ENCODE peak calls at places on chromosomes 5 and 9, in four cellular contexts. H is IMR-90; X is Jurkat, Clone E6-1; G is lower lobe of right lung. C is an unnamed sample.

GRCh38 chr9:101047848-101048402 is 19.4 kb downstream of the PLPPR1 start:
- DNase-seq in H (no peak), X (no peak), G (no peak), C (no peak)

GRCh38 chr9:133768371-133768858 is 30.3 kb upstream of the SARDH start:
- DNase-seq in G (peak), X (no peak), H (no peak), C (no peak)

GRCh38 chr5:112636751-112637150 is 100.9 kb upstream of the APC start:
- DNase-seq in G (no peak), X (no peak), H (no peak), C (no peak)

GRCh38 chr9:26575041-26575440 is 317.6 kb downstream of the CAAP1 start:
- DNase-seq in G (no peak), X (no peak), H (no peak), C (no peak)

GRCh38 chr5:11311272-11311671 is 550.2 kb upstream of the DAP start:
- DNase-seq in X (no peak), H (no peak), G (no peak), C (no peak)

GRCh38 chr9:138073408-138073807 is 195.8 kb downstream of the CACNA1B start:
- DNase-seq in X (no peak), H (no peak), G (no peak), C (no peak)

GRCh38 chr5:79255786-79256557 is 20.0 kb downstream of the JMY start:
- DNase-seq in X (no peak), G (no peak), H (peak), C (peak)

GRCh38 chr5:32462618-32463017 is 18.1 kb upstream of the ZFR start:
- DNase-seq in X (no peak), H (peak), G (no peak), C (no peak)

GRCh38 chr5:103013933-103014552 is 105.9 kb downstream of the GIN1 start:
- DNase-seq in X (no peak), G (no peak), H (peak), C (no peak)

GRCh38 chr5:132497488-132497997 is 7.0 kb upstream of the IRF1 start:
- DNase-seq in G (peak), X (no peak), H (peak), C (peak)

GRCh38 chr5:91190333-91190680 is 192.8 kb downstream of the ARRDC3 start:
- DNase-seq in X (no peak), G (no peak), H (no peak), C (no peak)
- H3K4me3 ChIP-seq in X (no peak), G (peak), H (no peak), C (no peak)

GRCh38 chr5:61306531-61307195 is 25.4 kb upstream of the ZSWIM6 start:
- DNase-seq in G (no peak), X (peak), H (peak), C (no peak)
- H3K4me3 ChIP-seq in G (no peak), X (no peak), H (peak), C (no peak)

DNA sequence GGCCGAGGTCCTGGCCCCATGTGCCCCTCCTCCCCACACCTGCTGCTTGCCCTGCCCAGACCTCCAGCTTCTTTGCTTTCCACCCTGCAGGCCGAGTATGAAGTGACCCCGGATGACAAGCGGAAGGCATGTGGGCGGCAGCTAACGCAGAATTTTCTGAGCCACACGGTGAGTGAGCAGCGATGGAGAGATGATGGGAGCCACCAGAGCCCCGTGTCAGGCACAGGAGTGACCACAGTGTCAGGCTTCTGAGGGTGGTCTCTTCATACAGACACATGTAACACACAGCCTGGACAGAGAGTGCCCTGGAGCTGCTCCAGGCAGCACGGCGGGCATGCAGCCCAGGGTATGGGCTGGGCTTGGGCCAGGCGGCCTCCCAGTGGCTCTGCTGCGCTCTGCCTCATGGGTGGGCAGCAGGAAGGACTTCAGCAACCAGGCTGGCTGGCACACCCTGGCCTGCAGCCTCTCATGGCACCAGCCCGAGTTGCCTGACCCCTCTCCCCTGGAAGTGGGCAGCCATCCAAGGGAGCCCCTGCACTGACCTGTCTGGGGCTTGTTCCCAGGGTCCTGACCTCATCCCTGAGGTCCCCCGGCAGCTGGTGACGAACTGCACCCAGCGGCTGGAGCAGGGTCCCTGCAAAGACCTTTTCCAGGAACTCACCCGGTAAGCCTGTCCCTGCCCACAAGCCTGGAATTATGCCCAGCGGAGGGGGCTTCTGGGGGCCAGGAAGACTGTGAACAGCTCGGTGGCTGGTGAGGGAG is 5.8 kb downstream of the GRK6 start:
- DNase-seq in X (no peak), G (no peak), H (no peak), C (no peak)
- H3K4me3 ChIP-seq in X (peak), G (no peak), H (no peak), C (no peak)

GRCh38 chr5:79821-80220 is 12.1 kb upstream of the PLEKHG4B start:
- DNase-seq in G (no peak), H (no peak), X (no peak), C (no peak)

GRCh38 chr5:83029-83428 is 8.9 kb upstream of the PLEKHG4B start:
- DNase-seq in G (no peak), X (no peak), H (no peak), C (no peak)

GRCh38 chr5:81391-82021 is 10.5 kb upstream of the PLEKHG4B start:
- DNase-seq in G (no peak), X (no peak), H (no peak), C (no peak)

GRCh38 chr5:82092-82491 is 9.9 kb upstream of the PLEKHG4B start:
- DNase-seq in H (peak), X (no peak), G (no peak), C (no peak)

GRCh38 chr5:82570-82969 is 9.4 kb upstream of the PLEKHG4B start:
- DNase-seq in H (no peak), X (no peak), G (no peak), C (no peak)
- H3K4me3 ChIP-seq in H (no peak), X (no peak), G (no peak), C (no peak)

GRCh38 chr9:128243486-128244415 is 32.1 kb downstream of the GOLGA2 start:
- DNase-seq in G (no peak), H (peak), X (no peak), C (no peak)
- H3K4me3 ChIP-seq in G (peak), H (peak), X (no peak), C (no peak)